ENCODE peak calls at places on chromosome 20, in five cellular contexts. F is foreskin keratinocyte, R is RWPE1, G is glutamatergic neuron, J is cardiac fibroblast. Z is an unnamed sample.

GRCh38 chr20:36120991-36121390 is 33.5 kb upstream of the EPB41L1 start:
- DNase-seq in F (no peak), R (no peak), G (no peak), J (no peak), Z (no peak)

GRCh38 chr20:61056627-61057312 is 195.3 kb upstream of the CDH4 start:
- DNase-seq in F (no peak), R (no peak), G (no peak), J (no peak), Z (no peak)

GRCh38 chr20:43364001-43364400 is 93.7 kb upstream of the SRSF6 start:
- DNase-seq in F (no peak), R (no peak), G (no peak), J (no peak), Z (no peak)

GRCh38 chr20:47544240-47544639 is 42.6 kb downstream of the NCOA3 start:
- DNase-seq in F (no peak), R (no peak), G (no peak), J (peak; percentile 35), Z (no peak)

GRCh38 chr20:1624811-1625690 is 5.2 kb upstream of the SIRPB1 start:
- DNase-seq in F (no peak), R (no peak), G (no peak), J (no peak), Z (peak; percentile 1)

GRCh38 chr20:38729767-38730166 is 5.5 kb downstream of the SLC32A1 start:
- DNase-seq in F (no peak), R (no peak), G (no peak), J (no peak), Z (no peak)

GRCh38 chr20:38828514-38829295 is 23.2 kb downstream of the PPP1R16B start:
- DNase-seq in F (no peak), R (no peak), G (no peak), J (no peak), Z (no peak)

GRCh38 chr20:24588047-24588635 is 118.7 kb downstream of the SYNDIG1 start:
- DNase-seq in F (no peak), R (no peak), G (no peak), J (no peak), Z (no peak)

GRCh38 chr20:17568972-17569471 is 853 bp upstream of the DSTN start:
- DNase-seq in F (peak; percentile 92), R (peak; percentile 94), G (peak; percentile 55), J (peak; percentile 94), Z (peak; percentile 41)

GRCh38 chr20:10672579-10673127 is 1.1 kb downstream of the JAG1 start:
- DNase-seq in F (no peak), R (peak; percentile 38), G (peak; percentile 68), J (peak; percentile 52), Z (peak; percentile 69)

GRCh38 chr20:10671850-10672578 is 1.8 kb downstream of the JAG1 start:
- DNase-seq in F (no peak), R (peak; percentile 63), G (peak; percentile 37), J (no peak), Z (peak; percentile 49)

GRCh38 chr20:10669843-10670446 is 3.9 kb downstream of the JAG1 start:
- DNase-seq in F (no peak), R (no peak), G (no peak), J (no peak), Z (no peak)

GRCh38 chr20:10670521-10671220 is 3.1 kb downstream of the JAG1 start:
- DNase-seq in F (no peak), R (no peak), G (no peak), J (peak; percentile 30), Z (peak; percentile 77)

GRCh38 chr20:10671221-10671849 is 2.5 kb downstream of the JAG1 start:
- DNase-seq in F (no peak), R (peak; percentile 96), G (peak; percentile 61), J (peak; percentile 98), Z (peak; percentile 83)
- TF ChIP-seq CTCF in F (peak; percentile 73), R (peak; percentile 85), G (no peak), J (peak; percentile 69), Z (peak; percentile 60)

DNA sequence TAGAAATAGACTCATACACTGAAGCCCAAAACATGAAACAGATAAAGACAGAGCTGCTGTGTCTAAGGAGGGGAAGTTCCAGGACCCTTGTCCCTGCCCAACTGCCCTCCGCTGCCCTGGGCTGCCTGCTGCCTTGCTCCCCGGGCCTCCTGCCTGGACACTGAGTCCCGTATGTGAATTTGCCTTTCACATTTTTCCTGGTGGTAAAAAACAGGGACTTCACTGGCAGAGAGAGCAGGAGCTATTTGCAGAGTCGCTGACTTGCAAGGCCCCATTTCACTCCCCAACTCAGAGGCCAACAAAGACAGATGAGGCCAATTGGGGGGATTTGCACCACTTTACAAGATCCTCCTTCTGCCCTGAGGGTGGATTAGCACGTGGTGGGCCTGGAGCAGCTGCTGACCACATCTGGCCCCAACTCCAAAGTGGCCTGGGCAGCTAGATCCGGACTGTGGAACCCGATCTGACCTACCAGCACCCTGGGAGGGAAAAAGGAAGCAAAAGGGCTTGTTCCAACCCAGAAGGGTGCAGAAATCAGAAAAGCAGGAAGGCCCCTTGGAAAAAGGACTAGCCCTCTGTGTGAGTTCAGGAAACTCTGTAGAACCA is 61.4 kb downstream of the NOL4L start:
- DNase-seq in F (no peak), R (no peak), G (peak; percentile 40), J (no peak), Z (no peak)
- TF ChIP-seq CTCF in F (no peak), R (no peak), G (peak; percentile 24), J (no peak), Z (no peak)

DNA sequence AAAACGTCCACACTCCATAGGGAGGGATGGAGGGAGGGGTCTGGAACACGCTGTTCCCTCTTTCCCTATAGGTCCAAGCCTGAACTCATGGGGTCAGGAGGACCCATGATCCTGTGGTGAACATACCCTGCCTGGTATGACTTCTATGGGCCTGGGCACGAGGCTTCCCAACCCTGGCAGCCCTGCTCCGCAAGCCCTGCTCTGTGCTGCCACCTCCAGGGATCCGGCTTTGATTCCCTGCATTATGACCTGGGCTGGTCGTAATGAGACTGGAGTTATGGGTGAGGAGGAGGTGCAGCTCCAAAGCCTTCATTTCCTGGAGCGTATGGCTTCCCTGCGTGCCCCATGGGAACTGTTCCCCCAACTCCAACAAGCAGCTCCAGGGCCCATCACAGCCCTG is 54.9 kb downstream of the CDH22 start:
- DNase-seq in F (peak; percentile 2), R (peak; percentile 33), G (peak; percentile 49), J (peak; percentile 5), Z (no peak)
- TF ChIP-seq CTCF in F (peak; percentile 40), R (no peak), G (no peak), J (peak; percentile 38), Z (no peak)

GRCh38 chr20:58481541-58482021 is 33.6 kb downstream of the APCDD1L start:
- DNase-seq in F (no peak), R (peak; percentile 71), G (peak; percentile 54), J (peak; percentile 54), Z (peak; percentile 75)
- TF ChIP-seq CTCF in F (peak; percentile 69), R (peak; percentile 13), G (peak; percentile 64), J (peak; percentile 71), Z (peak; percentile 35)